ENCODE peak calls at places on chromosomes 4 and X, in five cellular contexts. M, D, F, W and U are unnamed samples.

GRCh38 chrX:48569958-48570357 is 4.3 kb upstream of the RBM3 start:
- DNase-seq in W (no peak), F (no peak), M (no peak), D (no peak), U (no peak)

GRCh38 chrX:29662759-29663503 is 552.4 kb upstream of the MAGEB2 start:
- DNase-seq in D (no peak), F (no peak), M (no peak), W (no peak), U (no peak)

GRCh38 chr4:85522277-85522676 is 47.3 kb downstream of the ARHGAP24 start:
- DNase-seq in W (no peak), M (no peak), F (no peak), D (no peak), U (no peak)

GRCh38 chr4:136805582-136805981 is 726.7 kb downstream of the PCDH18 start:
- DNase-seq in M (no peak), D (no peak), F (no peak), W (no peak), U (no peak)

GRCh38 chr4:55668449-55668848 is 32.4 kb upstream of the NMU start:
- DNase-seq in M (no peak), F (no peak), W (no peak), D (no peak), U (no peak)

GRCh38 chrX:27619459-27619858 is 29.3 kb downstream of the DCAF8L2 start:
- DNase-seq in W (no peak), M (no peak), F (no peak), D (no peak), U (no peak)

GRCh38 chrX:136627381-136627780 is 20.6 kb upstream of the CD40LG start:
- DNase-seq in D (peak; percentile 27), F (no peak), W (no peak), M (no peak), U (no peak)

GRCh38 chr4:71602271-71602890 is 181.5 kb downstream of the GC start:
- DNase-seq in M (no peak), W (no peak), D (no peak), F (no peak), U (no peak)